ENCODE peak calls at places on chromosome 5, in four cellular contexts. V is hepatic stellate cell, D is esophagus squamous epithelium, E is tibial artery. W is an unnamed sample.

GRCh38 chr5:136629125-136629790 is 263.9 kb upstream of the TRPC7 start:
- DNase-seq in E (no peak), V (no peak), D (no peak), W (no peak)

GRCh38 chr5:127671218-127671617 is 22.3 kb downstream of the CTXN3 start:
- DNase-seq in D (no peak), E (no peak), V (no peak), W (no peak)

GRCh38 chr5:308672-309271 is 12.7 kb upstream of the AHRR start:
- DNase-seq in V (no peak), D (no peak), E (no peak), W (no peak)

GRCh38 chr5:103867857-103868598 is 305.4 kb upstream of the NUDT12 start:
- DNase-seq in E (no peak), V (no peak), D (no peak), W (no peak)

GRCh38 chr5:40991168-40991980 is 79.8 kb downstream of the MROH2B start:
- DNase-seq in V (peak; percentile 24), D (no peak), E (peak; percentile 89), W (peak; percentile 88)

GRCh38 chr5:174166231-174167079 is 120.9 kb downstream of the NSG2 start:
- DNase-seq in D (no peak), E (peak; percentile 37), V (no peak), W (peak; percentile 34)

GRCh38 chr5:55303238-55303690 is 4.2 kb downstream of the DHX29 start:
- DNase-seq in E (no peak), D (no peak), V (peak; percentile 23), W (peak; percentile 68)

GRCh38 chr5:111234125-111234524 is 9.9 kb downstream of the CAMK4 start:
- DNase-seq in V (no peak), D (no peak), E (no peak), W (no peak)

W was measured in ascending aorta.